ENCODE peak calls at places on chromosomes 3 and 15, in nine cellular contexts. E, V, N, F, A, Z, G, W and X are unnamed samples.

GRCh38 chr3:138914870-138915502 is 32.0 kb downstream of the FOXL2 start:
- DNase-seq in V (no peak), E (no peak), Z (peak; percentile 57), G (no peak), F (no peak), W (no peak), A (no peak), N (no peak), X (no peak)

GRCh38 chr15:79322945-79323344 is 12.0 kb downstream of the TMED3 start:
- DNase-seq in N (no peak), E (no peak), V (no peak), Z (no peak), W (no peak), G (no peak), A (no peak), F (no peak), X (no peak)

GRCh38 chr3:22263042-22263441 is 512.0 kb upstream of the ZNF385D start:
- DNase-seq in V (peak; percentile 75), E (no peak), W (peak; percentile 76), N (no peak), F (no peak), G (no peak), A (no peak), Z (peak; percentile 64), X (peak; percentile 41)

GRCh38 chr3:185766645-185767323 is 58.1 kb downstream of the IGF2BP2 start:
- DNase-seq in A (no peak), Z (no peak), W (no peak), E (no peak), F (no peak), N (no peak), G (no peak), V (no peak), X (no peak)

GRCh38 chr3:45943207-45943846 is at the start of gene CXCR6:
- DNase-seq in E (no peak), A (peak; percentile 5), F (no peak), N (no peak), G (no peak), Z (peak; percentile 12), V (no peak), W (no peak), X (no peak)

GRCh38 chr3:69439683-69440270 is 53.9 kb upstream of the FRMD4B start:
- DNase-seq in A (no peak), E (no peak), Z (peak; percentile 60), V (peak; percentile 46), N (no peak), G (no peak), F (no peak), W (peak; percentile 36), X (no peak)

GRCh38 chr3:71130516-71131384 is 452.8 kb downstream of the FOXP1 start:
- DNase-seq in Z (peak; percentile 82), V (peak; percentile 88), G (peak; percentile 45), N (peak; percentile 47), W (peak; percentile 80), A (peak; percentile 79), F (no peak), E (peak; percentile 79), X (peak; percentile 29)

GRCh38 chr3:73623996-73624362 is 762 bp downstream of the PDZRN3 start:
- DNase-seq in Z (peak; percentile 70), G (no peak), A (peak; percentile 79), W (peak; percentile 78), F (peak; percentile 72), E (peak; percentile 68), V (peak; percentile 73), N (peak; percentile 67), X (no peak)

GRCh38 chr3:149547954-149548728 is 73.6 kb downstream of the TM4SF4 start:
- DNase-seq in Z (peak; percentile 98), N (peak; percentile 43), A (peak; percentile 77), F (no peak), V (peak; percentile 92), W (peak; percentile 90), E (peak; percentile 48), G (no peak), X (no peak)

GRCh38 chr3:98734311-98734710 is 28.8 kb upstream of the ST3GAL6 start:
- DNase-seq in Z (no peak), A (no peak), W (no peak), E (no peak), G (no peak), N (no peak), V (no peak), F (no peak), X (no peak)

GRCh38 chr3:194112120-194113106 is 23.5 kb upstream of the HES1 start:
- DNase-seq in A (no peak), V (no peak), Z (no peak), W (no peak), F (no peak), E (no peak), G (no peak), N (no peak), X (no peak)

GRCh38 chr15:35019401-35020327 is 31.6 kb upstream of the ZNF770 start:
- DNase-seq in Z (peak; percentile 30), E (no peak), V (peak; percentile 50), W (peak; percentile 41), G (no peak), F (no peak), A (no peak), N (no peak), X (no peak)

GRCh38 chr3:69385723-69386483 is at the start of gene FRMD4B:
- DNase-seq in V (peak; percentile 25), Z (no peak), N (peak; percentile 73), W (peak; percentile 13), E (peak; percentile 67), F (peak; percentile 88), G (peak; percentile 41), A (peak; percentile 87), X (no peak)

GRCh38 chr3:131393056-131393455 is 11.5 kb downstream of the NUDT16 start:
- DNase-seq in G (no peak), F (no peak), A (no peak), V (peak; percentile 42), W (peak; percentile 50), N (no peak), E (no peak), Z (peak; percentile 41), X (no peak)

GRCh38 chr15:48939686-48940085 is 24.0 kb downstream of the SHC4 start:
- DNase-seq in F (no peak), N (no peak), Z (peak; percentile 98), W (peak; percentile 89), V (peak; percentile 95), A (no peak), E (no peak), G (no peak), X (peak; percentile 92)

GRCh38 chr15:85840079-85840801 is 45.5 kb upstream of the KLHL25 start:
- DNase-seq in W (peak; percentile 36), E (peak; percentile 86), A (peak; percentile 83), N (peak; percentile 85), Z (peak; percentile 55), G (peak; percentile 65), F (peak; percentile 99), V (peak; percentile 66), X (no peak)

GRCh38 chr3:12195231-12195630 is 36.5 kb upstream of the TIMP4 start:
- DNase-seq in V (no peak), N (no peak), G (no peak), E (no peak), W (peak; percentile 15), Z (peak; percentile 17), F (no peak), A (no peak), X (no peak)

GRCh38 chr3:60698117-60698516 is 553.1 kb downstream of the FHIT start:
- DNase-seq in A (no peak), Z (no peak), W (no peak), G (no peak), V (no peak), F (no peak), E (no peak), N (no peak), X (no peak)

GRCh38 chr3:31181661-31182060 is 287.2 kb upstream of the GADL1 start:
- DNase-seq in N (no peak), W (no peak), G (no peak), V (no peak), A (no peak), F (no peak), Z (no peak), E (no peak), X (no peak)

GRCh38 chr3:62131620-62132019 is 241.7 kb downstream of the FEZF2 start:
- DNase-seq in E (no peak), G (no peak), A (no peak), W (peak; percentile 10), Z (peak; percentile 45), F (no peak), N (no peak), V (peak; percentile 39), X (no peak)

GRCh38 chr3:100754563-100755334 is 45.5 kb downstream of the TFG start:
- DNase-seq in F (no peak), A (no peak), V (peak; percentile 18), G (no peak), N (no peak), W (peak; percentile 17), Z (peak; percentile 25), E (no peak), X (no peak)
- TF ChIP-seq CTCF in F (no peak), A (no peak), V (no peak), G (no peak), N (no peak), W (peak; percentile 27), Z (no peak), E (no peak), X (no peak)

DNA sequence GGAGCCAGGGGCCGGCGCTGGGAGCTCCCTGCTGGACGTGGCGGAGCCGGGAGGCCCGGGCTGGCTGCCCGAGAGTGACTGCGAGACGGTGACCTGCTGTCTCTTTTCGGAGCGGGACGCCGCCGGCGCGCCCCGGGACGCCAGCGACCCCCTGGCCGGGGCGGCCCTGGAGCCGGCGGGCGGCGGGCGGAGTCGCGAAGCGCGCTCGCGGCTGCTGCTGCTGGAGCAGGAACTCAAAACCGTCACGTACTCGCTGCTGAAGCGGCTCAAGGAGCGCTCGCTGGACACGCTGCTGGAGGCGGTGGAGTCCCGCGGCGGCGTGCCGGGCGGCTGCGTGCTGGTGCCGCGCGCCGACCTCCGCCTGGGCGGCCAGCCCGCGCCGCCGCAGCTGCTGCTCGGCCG is 1.5 kb downstream of the SMAD6 start:
- DNase-seq in W (peak; percentile 50), A (no peak), Z (no peak), F (peak; percentile 75), E (peak; percentile 40), G (no peak), V (no peak), N (peak; percentile 39), X (no peak)
- H3K4me3 ChIP-seq in W (peak overlapping the region; percentile 82), A (peak overlapping the region; percentile 78), Z (peak overlapping the region; percentile 91), F (peak overlapping the region; percentile 67), E (peak overlapping the region; percentile 76), G (peak overlapping the region; percentile 90), V (peak overlapping the region; percentile 78), N (peak overlapping the region; percentile 85), X (peak overlapping the region; percentile 79)

DNA sequence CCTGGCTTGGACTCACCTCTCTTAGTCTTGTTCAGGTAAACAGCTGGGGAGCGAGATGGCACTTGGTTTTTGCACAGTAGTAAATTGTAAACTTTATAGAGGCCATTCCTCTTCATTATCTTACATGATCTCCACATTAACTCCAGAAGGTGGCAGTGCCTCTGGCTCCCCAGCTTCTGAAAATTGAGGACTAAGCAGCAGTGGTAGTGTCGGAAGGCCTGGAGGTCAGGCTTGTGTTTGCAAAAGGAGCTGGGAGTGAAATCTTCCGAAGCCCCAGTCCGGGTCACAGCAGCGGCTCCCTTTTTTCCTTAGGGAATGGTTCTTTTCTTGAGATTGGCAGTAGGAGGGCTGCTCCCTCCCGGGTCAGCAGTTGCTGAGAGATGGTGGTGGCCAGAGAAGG is 85.7 kb downstream of the FNDC3B start:
- DNase-seq in E (no peak), V (no peak), N (no peak), Z (no peak), A (no peak), G (no peak), W (no peak), F (no peak), X (no peak)
- TF ChIP-seq CTCF in E (no peak), V (no peak), N (peak; percentile 17), Z (no peak), A (no peak), G (no peak), W (no peak), F (no peak), X (no peak)

GRCh38 chr15:88465633-88466219 is 1.5 kb downstream of the MRPL46 start:
- DNase-seq in W (peak; percentile 43), G (no peak), A (no peak), Z (peak; percentile 30), N (peak; percentile 53), E (no peak), F (no peak), V (peak; percentile 53), X (peak; percentile 16)
- H3K4me3 ChIP-seq in W (no peak overlapping the region), G (no peak overlapping the region), A (no peak overlapping the region), Z (no peak overlapping the region), N (peak overlapping the region; percentile 95), E (no peak overlapping the region), F (no peak overlapping the region), V (no peak overlapping the region), X (no peak overlapping the region)